ENCODE peak calls at places on chromosomes 6 and 20, in nine cellular contexts. U, L, K, O, Q, I, R, Y and T are unnamed samples.

GRCh38 chr20:4661191-4661590 is 60.5 kb upstream of the PRND start:
- DNase-seq in U (no peak), L (no peak), K (no peak), O (no peak), Q (no peak), I (no peak), R (no peak), Y (no peak), T (no peak)

GRCh38 chr6:22536111-22536510 is 33.3 kb upstream of the HDGFL1 start:
- DNase-seq in U (no peak), L (no peak), K (no peak), O (no peak), Q (no peak), I (no peak), R (no peak), Y (no peak), T (no peak)

GRCh38 chr6:71333700-71334099 is 45.1 kb downstream of the OGFRL1 start:
- DNase-seq in U (no peak), L (no peak), K (peak), O (peak), Q (peak), I (peak), R (peak), Y (peak), T (peak)

GRCh38 chr20:24153101-24154040 is 164.8 kb upstream of the GGTLC1 start:
- DNase-seq in U (no peak), L (no peak), K (no peak), O (no peak), Q (no peak), I (no peak), R (no peak), Y (no peak), T (no peak)

GRCh38 chr6:160221423-160221822 is 37.2 kb downstream of the SLC22A2 start:
- DNase-seq in U (no peak), L (no peak), K (peak), O (peak), Q (peak), I (no peak), R (no peak), Y (no peak), T (peak)

GRCh38 chr6:7216941-7217621 is 95.9 kb downstream of the SSR1 start:
- DNase-seq in U (peak), L (no peak), K (no peak), O (peak), Q (peak), I (no peak), R (no peak), Y (no peak), T (no peak)

GRCh38 chr6:72720464-72720863 is 98.6 kb downstream of the KCNQ5 start:
- DNase-seq in U (no peak), L (no peak), K (peak), O (no peak), Q (no peak), I (peak), R (no peak), Y (no peak), T (no peak)

GRCh38 chr6:6218246-6219085 is 102.0 kb downstream of the F13A1 start:
- DNase-seq in U (no peak), L (no peak), K (no peak), O (peak), Q (no peak), I (no peak), R (no peak), Y (peak), T (peak)

GRCh38 chr6:168034537-168034936 is 37.1 kb downstream of the KIF25 start:
- DNase-seq in U (no peak), L (no peak), K (no peak), O (no peak), Q (no peak), I (no peak), R (no peak), Y (no peak), T (no peak)

GRCh38 chr6:15365273-15365687 is 119.4 kb downstream of the JARID2 start:
- DNase-seq in U (peak), L (peak), K (peak), O (peak), Q (peak), I (peak), R (peak), Y (peak), T (peak)

GRCh38 chr20:48574383-48574782 is 253.4 kb downstream of the PREX1 start:
- DNase-seq in U (no peak), L (no peak), K (peak), O (peak), Q (no peak), I (no peak), R (no peak), Y (peak), T (peak)

GRCh38 chr6:108080010-108080780 is 5.7 kb upstream of the OSTM1 start:
- DNase-seq in U (no peak), L (no peak), K (peak), O (peak), Q (peak), I (peak), R (no peak), Y (no peak), T (peak)

GRCh38 chr20:8304124-8304800 is 172.2 kb downstream of the PLCB1 start:
- DNase-seq in U (no peak), L (no peak), K (no peak), O (no peak), Q (peak), I (peak), R (no peak), Y (no peak), T (no peak)

GRCh38 chr20:59632426-59633113 is 28.2 kb downstream of the PHACTR3 start:
- DNase-seq in U (no peak), L (peak), K (no peak), O (no peak), Q (no peak), I (no peak), R (no peak), Y (no peak), T (no peak)

GRCh38 chr6:14217728-14218637 is 100.4 kb downstream of the CD83 start:
- DNase-seq in U (no peak), L (no peak), K (no peak), O (no peak), Q (no peak), I (no peak), R (no peak), Y (no peak), T (no peak)

GRCh38 chr6:140427842-140428241 is 1053.4 kb upstream of the CITED2 start:
- DNase-seq in U (no peak), L (no peak), K (no peak), O (no peak), Q (no peak), I (no peak), R (no peak), Y (no peak), T (no peak)

GRCh38 chr20:2403291-2404052 is 22.8 kb downstream of the TGM6 start:
- DNase-seq in U (no peak), L (no peak), K (no peak), O (no peak), Q (no peak), I (no peak), R (no peak), Y (no peak), T (no peak)

GRCh38 chr6:18207949-18208348 is 52.7 kb downstream of the KDM1B start:
- DNase-seq in U (no peak), L (no peak), K (no peak), O (no peak), Q (no peak), I (no peak), R (no peak), Y (no peak), T (no peak)

GRCh38 chr6:66896415-66896814 is 1189.4 kb upstream of the EYS start:
- DNase-seq in U (no peak), L (no peak), K (no peak), O (peak), Q (no peak), I (no peak), R (no peak), Y (no peak), T (no peak)

GRCh38 chr6:144186817-144187625 is 36.7 kb downstream of the STX11 start:
- DNase-seq in U (no peak), L (no peak), K (no peak), O (no peak), Q (no peak), I (no peak), R (no peak), Y (no peak), T (no peak)

GRCh38 chr6:24205020-24205492 is 79.0 kb downstream of the NRSN1 start:
- DNase-seq in U (no peak), L (no peak), K (peak), O (peak), Q (peak), I (peak), R (no peak), Y (peak), T (peak)

GRCh38 chr6:136593748-136594490 is 43.7 kb upstream of the MAP7 start:
- DNase-seq in U (no peak), L (no peak), K (peak), O (peak), Q (peak), I (peak), R (peak), Y (no peak), T (peak)

GRCh38 chr6:21922086-21922485 is 328.5 kb downstream of the SOX4 start:
- DNase-seq in U (no peak), L (no peak), K (no peak), O (no peak), Q (peak), I (no peak), R (no peak), Y (no peak), T (no peak)

GRCh38 chr20:32709528-32710121 is 33.6 kb downstream of the COMMD7 start:
- DNase-seq in U (no peak), L (no peak), K (peak), O (no peak), Q (no peak), I (no peak), R (no peak), Y (no peak), T (no peak)

GRCh38 chr6:34182751-34183531 is 37.1 kb upstream of the GRM4 start:
- DNase-seq in U (no peak), L (peak), K (no peak), O (no peak), Q (no peak), I (no peak), R (no peak), Y (no peak), T (peak)

GRCh38 chr6:33694401-33694931 is 17.0 kb downstream of the UQCC2 start:
- DNase-seq in U (no peak), L (no peak), K (peak), O (peak), Q (peak), I (peak), R (no peak), Y (no peak), T (peak)

GRCh38 chr6:22471746-22472145 is 97.6 kb upstream of the HDGFL1 start:
- DNase-seq in U (no peak), L (no peak), K (no peak), O (no peak), Q (no peak), I (no peak), R (no peak), Y (no peak), T (no peak)

GRCh38 chr20:25278636-25279361 is 30.9 kb downstream of the PYGB start:
- DNase-seq in U (no peak), L (peak), K (no peak), O (no peak), Q (no peak), I (no peak), R (no peak), Y (no peak), T (no peak)

GRCh38 chr20:37336369-37337207 is 9.4 kb upstream of the SRC start:
- DNase-seq in U (peak), L (no peak), K (peak), O (no peak), Q (no peak), I (no peak), R (no peak), Y (no peak), T (peak)

GRCh38 chr6:7938562-7939185 is 28.1 kb upstream of the TXNDC5 start:
- DNase-seq in U (no peak), L (no peak), K (no peak), O (no peak), Q (no peak), I (no peak), R (no peak), Y (no peak), T (no peak)

GRCh38 chr6:15906393-15906976 is 222.4 kb upstream of the MYLIP start:
- DNase-seq in U (no peak), L (no peak), K (no peak), O (no peak), Q (no peak), I (no peak), R (no peak), Y (no peak), T (no peak)

GRCh38 chr6:5626727-5627426 is 365.6 kb downstream of the FARS2 start:
- DNase-seq in U (no peak), L (no peak), K (no peak), O (no peak), Q (no peak), I (no peak), R (no peak), Y (no peak), T (no peak)

DNA sequence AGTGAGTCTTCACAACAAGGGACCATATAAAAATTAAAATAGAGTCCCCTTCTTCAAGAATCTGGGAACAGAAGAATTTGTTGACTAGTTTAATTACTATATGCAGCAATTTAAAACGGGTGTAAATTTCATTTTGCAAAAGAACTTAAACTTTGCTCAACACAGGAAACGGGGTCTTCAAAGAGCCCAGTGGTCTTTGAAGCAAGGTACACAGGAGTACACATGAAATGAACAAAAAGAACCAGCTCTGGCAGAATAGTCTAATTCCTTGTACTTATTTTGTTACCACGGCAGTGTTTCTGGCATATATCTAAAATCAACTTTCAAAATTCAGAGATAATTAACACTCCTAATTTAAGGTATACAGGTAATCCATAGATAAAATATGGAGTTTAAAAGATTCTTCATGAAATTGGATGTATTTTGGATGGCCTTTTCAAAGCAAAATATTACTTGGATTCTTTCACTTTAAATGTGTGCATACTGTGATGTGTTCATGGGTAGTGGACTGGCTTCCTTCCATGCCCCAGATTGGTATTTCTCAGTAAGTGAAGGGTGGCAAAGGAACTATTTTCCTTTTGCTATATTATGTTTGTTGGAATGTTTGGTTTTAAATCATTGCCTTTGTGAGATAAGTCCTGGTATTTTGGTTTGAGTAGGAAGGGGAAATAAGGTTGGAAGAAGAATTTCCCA is 96.8 kb upstream of the THEMIS start:
- DNase-seq in U (no peak), L (no peak), K (no peak), O (no peak), Q (no peak), I (no peak), R (no peak), Y (no peak), T (no peak)
- H3K4me3 ChIP-seq in U (no peak), L (no peak), K (no peak), O (no peak), Q (no peak), I (no peak), R (no peak), Y (no peak), T (no peak)

GRCh38 chr6:163428373-163428772 is 13.9 kb downstream of the QKI start:
- DNase-seq in U (no peak), L (no peak), K (no peak), O (no peak), Q (no peak), I (no peak), R (no peak), Y (no peak), T (no peak)

GRCh38 chr6:163436843-163437242 is 22.3 kb downstream of the QKI start:
- DNase-seq in U (no peak), L (no peak), K (no peak), O (no peak), Q (no peak), I (no peak), R (no peak), Y (no peak), T (no peak)

GRCh38 chr6:163429858-163430448 is 15.4 kb downstream of the QKI start:
- DNase-seq in U (no peak), L (no peak), K (no peak), O (no peak), Q (no peak), I (no peak), R (no peak), Y (no peak), T (no peak)

GRCh38 chr6:163435013-163435412 is 20.5 kb downstream of the QKI start:
- DNase-seq in U (no peak), L (no peak), K (no peak), O (no peak), Q (no peak), I (no peak), R (no peak), Y (no peak), T (no peak)

DNA sequence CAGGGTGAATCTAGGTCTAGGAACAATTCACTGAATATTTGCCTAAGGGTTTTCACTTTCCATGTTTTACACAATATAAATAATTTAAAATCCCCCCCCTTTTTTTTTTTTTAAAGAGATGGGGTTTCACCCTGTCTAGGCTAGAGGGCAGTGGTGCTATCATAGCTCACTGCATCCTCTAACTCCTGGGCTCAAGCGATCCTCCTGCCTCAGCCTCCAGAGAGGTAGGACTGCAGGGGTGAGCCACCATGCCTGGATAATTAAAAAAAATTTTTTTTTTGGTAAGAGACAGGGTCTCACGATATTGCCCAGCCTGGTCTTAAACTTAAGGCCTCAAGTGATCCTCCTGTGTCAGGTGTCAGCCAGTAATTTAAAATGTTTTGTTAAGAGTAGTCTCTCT is 17.8 kb downstream of the QKI start:
- DNase-seq in U (no peak), L (no peak), K (no peak), O (no peak), Q (no peak), I (no peak), R (no peak), Y (no peak), T (no peak)
- TF ChIP-seq CTCF in U (no peak), L (no peak), K (no peak), O (no peak), Q (no peak), I (no peak), R (no peak), Y (no peak), T (no peak)

DNA sequence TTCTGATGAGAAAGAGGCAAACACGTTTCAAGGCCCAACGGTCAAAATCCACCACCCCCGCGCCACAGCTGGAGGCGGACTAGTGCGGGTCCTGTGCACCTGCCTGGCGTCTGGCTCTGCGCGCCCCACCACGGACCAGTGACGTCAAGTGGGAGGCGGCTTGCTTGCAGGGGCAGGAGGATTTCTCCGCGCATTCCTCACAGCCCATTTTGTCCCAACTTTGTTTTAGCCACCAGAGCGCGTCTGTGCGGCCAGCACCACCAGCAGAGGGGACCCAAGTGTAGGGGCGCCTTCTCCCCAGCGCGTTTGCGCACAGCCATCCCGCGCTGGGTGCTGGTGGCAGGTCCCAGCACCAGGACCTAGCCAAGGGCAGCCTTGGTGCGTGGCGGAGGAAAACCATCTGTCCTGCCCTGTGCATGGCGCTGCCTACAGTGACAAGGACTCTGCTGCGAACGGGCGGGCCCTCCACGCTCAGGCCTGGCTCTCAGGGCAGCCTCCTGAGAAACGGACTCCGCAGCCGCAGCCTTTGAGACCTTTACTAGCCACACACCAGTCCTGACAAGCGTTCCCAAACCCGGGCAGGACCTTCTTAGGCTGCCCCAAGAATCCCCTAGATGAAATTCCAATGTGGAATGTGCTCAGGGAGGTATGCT is 194.8 kb upstream of the EXOC2 start:
- DNase-seq in U (no peak), L (peak), K (no peak), O (no peak), Q (no peak), I (no peak), R (no peak), Y (no peak), T (no peak)
- H3K4me3 ChIP-seq in U (no peak), L (no peak), K (no peak), O (no peak), Q (no peak), I (no peak), R (no peak), Y (no peak), T (no peak)

GRCh38 chr6:3239110-3239830 is 11.8 kb upstream of the TUBB2B start:
- DNase-seq in U (no peak), L (no peak), K (no peak), O (no peak), Q (no peak), I (no peak), R (no peak), Y (peak), T (no peak)
- TF ChIP-seq CTCF in U (no peak), L (no peak), K (peak), O (no peak), Q (peak), I (peak), R (peak), Y (no peak), T (no peak)

GRCh38 chr20:31560094-31560899 is 44.8 kb upstream of the ID1 start:
- DNase-seq in U (peak), L (no peak), K (peak), O (peak), Q (peak), I (peak), R (peak), Y (peak), T (peak)

GRCh38 chr20:31564284-31564683 is 40.8 kb upstream of the ID1 start:
- DNase-seq in U (no peak), L (no peak), K (no peak), O (no peak), Q (no peak), I (no peak), R (no peak), Y (no peak), T (no peak)

GRCh38 chr20:31562241-31562640 is 42.8 kb upstream of the ID1 start:
- DNase-seq in U (no peak), L (no peak), K (no peak), O (no peak), Q (no peak), I (no peak), R (no peak), Y (no peak), T (no peak)

GRCh38 chr20:31559704-31560093 is 45.4 kb upstream of the ID1 start:
- DNase-seq in U (no peak), L (no peak), K (no peak), O (no peak), Q (no peak), I (no peak), R (no peak), Y (no peak), T (peak)

DNA sequence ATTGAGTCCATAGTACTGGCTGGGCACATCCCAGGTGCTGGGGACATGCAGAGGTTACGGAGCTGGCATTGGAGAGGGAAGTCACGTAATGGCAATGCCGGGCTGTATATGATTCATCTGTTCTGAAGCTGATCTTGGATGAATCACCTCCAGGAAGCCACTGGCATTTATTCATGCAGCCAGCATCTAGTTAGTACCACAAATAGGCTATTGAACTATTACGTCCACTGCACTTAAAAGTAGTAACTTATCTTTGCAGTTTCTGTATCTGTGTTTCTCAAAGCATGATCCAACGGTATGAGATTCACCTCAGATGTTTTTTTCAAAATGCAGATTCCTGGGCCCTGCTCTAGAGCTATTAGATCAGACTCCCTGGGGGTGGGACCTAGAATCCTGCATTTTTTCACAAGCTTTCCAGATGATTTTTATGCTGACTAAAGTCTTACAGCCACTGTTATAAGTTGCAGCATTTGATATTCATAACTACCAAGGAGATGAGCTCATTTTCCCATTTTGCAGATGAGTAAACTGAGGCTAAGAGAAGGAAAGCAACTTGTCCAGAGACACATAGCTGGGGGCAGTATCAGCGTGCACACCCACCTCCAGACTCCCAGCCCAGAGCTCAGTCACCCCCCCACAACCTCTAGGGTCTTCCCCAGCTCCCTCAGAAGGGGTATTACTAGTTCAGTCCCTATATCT is 44.0 kb upstream of the ID1 start:
- DNase-seq in U (no peak), L (no peak), K (peak), O (peak), Q (peak), I (peak), R (peak), Y (peak), T (peak)
- H3K4me3 ChIP-seq in U (no peak), L (no peak), K (no peak), O (no peak), Q (no peak), I (no peak), R (no peak), Y (no peak), T (no peak)